ENCODE peak calls at places on chromosome 7, in five cellular contexts. H is gastrocnemius medialis; A is CD4-positive, alpha-beta T cell; V is astrocyte; Q is left ventricle myocardium inferior. C is an unnamed sample.

GRCh38 chr7:158245724-158246041 is 341.9 kb downstream of the PTPRN2 start:
- DNase-seq in H (no peak), A (no peak), V (no peak), Q (no peak), C (no peak)

GRCh38 chr7:8155836-8156235 is 106.1 kb downstream of the ICA1 start:
- DNase-seq in H (no peak), A (no peak), V (no peak), Q (no peak), C (no peak)

GRCh38 chr7:137820677-137821420 is 25.9 kb downstream of the DGKI start:
- DNase-seq in H (no peak), A (no peak), V (peak; percentile 85), Q (peak; percentile 72), C (no peak)

GRCh38 chr7:77409739-77410545 is 6.2 kb downstream of the GSAP start:
- DNase-seq in H (no peak), A (no peak), V (peak; percentile 26), Q (no peak), C (no peak)

GRCh38 chr7:151735854-151736402 is 141.0 kb downstream of the PRKAG2 start:
- DNase-seq in H (no peak), A (no peak), V (no peak), Q (no peak), C (no peak)

GRCh38 chr7:5143935-5144903 is 45.8 kb upstream of the WIPI2 start:
- DNase-seq in H (no peak), A (peak; percentile 71), V (peak; percentile 18), Q (no peak), C (peak; percentile 16)

GRCh38 chr7:144725070-144725469 is 110.8 kb downstream of the TPK1 start:
- DNase-seq in H (no peak), A (no peak), V (no peak), Q (no peak), C (no peak)

GRCh38 chr7:24318326-24318725 is 34.3 kb downstream of the NPY start:
- DNase-seq in H (no peak), A (no peak), V (no peak), Q (no peak), C (no peak)

GRCh38 chr7:116628971-116629586 is 42.9 kb upstream of the MET start:
- DNase-seq in H (peak; percentile 55), A (no peak), V (peak; percentile 40), Q (no peak), C (no peak)

GRCh38 chr7:129798616-129799349 is 154.0 kb downstream of the UBE2H start:
- DNase-seq in H (no peak), A (no peak), V (no peak), Q (no peak), C (no peak)

GRCh38 chr7:44111759-44112158 is 7.6 kb downstream of the AEBP1 start:
- DNase-seq in H (no peak), A (no peak), V (no peak), Q (no peak), C (no peak)

GRCh38 chr7:38975944-38976392 is 1.7 kb upstream of the POU6F2 start:
- DNase-seq in H (no peak), A (no peak), V (no peak), Q (no peak), C (no peak)
- TF ChIP-seq CTCF in H (no peak), A (no peak), V (no peak), Q (no peak), C (no peak)

GRCh38 chr7:128447944-128448556 is 7.6 kb upstream of the HILPDA start:
- DNase-seq in H (no peak), A (no peak), V (no peak), Q (no peak), C (no peak)

GRCh38 chr7:128448751-128449300 is 6.9 kb upstream of the HILPDA start:
- DNase-seq in H (no peak), A (no peak), V (no peak), Q (no peak), C (no peak)

GRCh38 chr7:128443817-128444216 is 11.9 kb upstream of the HILPDA start:
- DNase-seq in H (no peak), A (no peak), V (no peak), Q (no peak), C (no peak)

GRCh38 chr7:128444242-128444641 is 11.4 kb upstream of the HILPDA start:
- DNase-seq in H (no peak), A (no peak), V (no peak), Q (no peak), C (no peak)

GRCh38 chr7:128446306-128446705 is 9.4 kb upstream of the HILPDA start:
- DNase-seq in H (no peak), A (no peak), V (no peak), Q (no peak), C (no peak)
- TF ChIP-seq CTCF in H (no peak), A (no peak), V (no peak), Q (no peak), C (no peak)

GRCh38 chr7:18356195-18356645 is 139.3 kb upstream of the HDAC9 start:
- DNase-seq in H (no peak), A (no peak), V (peak; percentile 15), Q (no peak), C (no peak)
- TF ChIP-seq CTCF in H (peak; percentile 35), A (peak; percentile 93), V (peak; percentile 80), Q (peak; percentile 79), C (peak; percentile 94)

DNA sequence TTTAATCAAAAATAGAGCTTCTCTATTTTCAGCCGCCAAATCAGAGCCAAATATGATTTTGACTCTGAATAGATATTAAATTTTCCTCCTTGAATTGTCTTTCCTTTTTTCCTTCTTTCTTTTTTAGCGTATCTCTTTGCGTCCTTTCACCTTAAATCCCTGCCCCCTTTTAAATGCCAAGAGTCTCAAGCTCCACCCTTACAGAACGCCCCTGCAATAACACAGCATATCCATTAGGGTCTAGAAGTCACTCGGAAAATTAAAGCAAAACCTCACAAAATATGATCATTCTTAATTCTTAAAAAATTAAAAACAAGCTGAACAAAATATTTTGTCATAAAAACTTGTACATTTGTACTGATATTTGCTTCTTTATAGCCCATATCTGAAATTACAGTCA is 51.3 kb upstream of the GRM8 start:
- DNase-seq in H (no peak), A (no peak), V (no peak), Q (no peak), C (no peak)
- TF ChIP-seq CTCF in H (no peak), A (no peak), V (no peak), Q (no peak), C (no peak)

C was measured in natural killer cell.